ENCODE peak calls at places on chromosomes 12 and 14, in five cellular contexts. Y, J, N, O and G are unnamed samples.
A peak's percentile ranks its signal among the peaks of the same experiment; 100 is the strongest.

GRCh38 chr12:14664434-14665023 is 31.9 kb downstream of the GUCY2C start:
- DNase-seq in Y (no peak), J (no peak), N (no peak), O (no peak), G (no peak)

GRCh38 chr12:31118831-31119530 is 45.3 kb downstream of the DDX11 start:
- DNase-seq in Y (no peak), J (no peak), N (peak; percentile 43), O (peak; percentile 21), G (peak; percentile 45)

GRCh38 chr14:78902010-78902623 is 731.9 kb downstream of the NRXN3 start:
- DNase-seq in Y (no peak), J (peak; percentile 35), N (peak; percentile 65), O (no peak), G (peak; percentile 6)

GRCh38 chr12:13200841-13201240 is 4.3 kb downstream of the EMP1 start:
- DNase-seq in Y (no peak), J (no peak), N (no peak), O (no peak), G (no peak)

GRCh38 chr12:87871061-87871460 is 158.1 kb downstream of the C12orf50 start:
- DNase-seq in Y (no peak), J (no peak), N (no peak), O (no peak), G (no peak)

GRCh38 chr12:65891987-65892481 is 67.8 kb downstream of the HMGA2 start:
- DNase-seq in Y (no peak), J (peak; percentile 6), N (no peak), O (no peak), G (no peak)

GRCh38 chr12:74646831-74647230 is 109.2 kb downstream of the ATXN7L3B start:
- DNase-seq in Y (no peak), J (peak; percentile 2), N (no peak), O (no peak), G (peak; percentile 6)

GRCh38 chr12:31002999-31003398 is 70.7 kb upstream of the DDX11 start:
- DNase-seq in Y (no peak), J (no peak), N (no peak), O (no peak), G (no peak)

GRCh38 chr14:40485688-40486087 is 1053.5 kb upstream of the FBXO33 start:
- DNase-seq in Y (no peak), J (no peak), N (no peak), O (no peak), G (no peak)

GRCh38 chr14:106203438-106203837 is 677.1 kb downstream of the TMEM121 start:
- DNase-seq in Y (no peak), J (no peak), N (no peak), O (no peak), G (no peak)

GRCh38 chr12:114974333-114974732 is 290.4 kb upstream of the TBX3 start:
- DNase-seq in Y (no peak), J (no peak), N (no peak), O (no peak), G (no peak)

GRCh38 chr14:49314756-49315155 is 271.4 kb downstream of the RPS29 start:
- DNase-seq in Y (no peak), J (no peak), N (no peak), O (no peak), G (no peak)

GRCh38 chr14:70020350-70021170 is 141.3 kb downstream of the SMOC1 start:
- DNase-seq in Y (no peak), J (peak; percentile 7), N (no peak), O (no peak), G (no peak)

GRCh38 chr12:11607313-11608081 is 42.0 kb upstream of the ETV6 start:
- DNase-seq in Y (no peak), J (no peak), N (no peak), O (no peak), G (peak; percentile 26)

GRCh38 chr14:28768549-28768870 is 1.9 kb downstream of the FOXG1 start:
- DNase-seq in Y (no peak), J (no peak), N (no peak), O (no peak), G (no peak)

GRCh38 chr12:57759360-57759980 is 4.6 kb downstream of the MARCHF9 start:
- DNase-seq in Y (no peak), J (no peak), N (no peak), O (no peak), G (peak; percentile 82)

GRCh38 chr14:32802295-32802694 is 136.4 kb upstream of the NPAS3 start:
- DNase-seq in Y (no peak), J (no peak), N (no peak), O (no peak), G (no peak)

GRCh38 chr14:44505588-44505987 is 1.5 kb downstream of the FSCB start:
- DNase-seq in Y (no peak), J (no peak), N (no peak), O (no peak), G (peak; percentile 7)

GRCh38 chr14:49512147-49512551 is 74.0 kb downstream of the RPS29 start:
- DNase-seq in Y (no peak), J (no peak), N (no peak), O (no peak), G (no peak)

GRCh38 chr14:103628684-103629502 is at the start of gene KLC1:
- DNase-seq in Y (peak; percentile 66), J (peak; percentile 77), N (peak; percentile 81), O (peak; percentile 78), G (peak; percentile 86)

GRCh38 chr12:117875652-117876491 is 92.9 kb downstream of the KSR2 start:
- DNase-seq in Y (peak; percentile 56), J (no peak), N (peak; percentile 64), O (peak; percentile 14), G (no peak)

GRCh38 chr12:124508323-124509096 is 58.9 kb downstream of the NCOR2 start:
- DNase-seq in Y (no peak), J (no peak), N (no peak), O (no peak), G (no peak)

GRCh38 chr14:100832311-100832960 is 6.5 kb downstream of the MEG3 start:
- DNase-seq in Y (no peak), J (no peak), N (no peak), O (no peak), G (no peak)

GRCh38 chr12:109053382-109054123 is 1.2 kb downstream of the USP30 start:
- DNase-seq in Y (no peak), J (no peak), N (no peak), O (no peak), G (no peak)

GRCh38 chr12:58425481-58426392 is 484.4 kb downstream of the ATP23 start:
- DNase-seq in Y (no peak), J (peak; percentile 47), N (peak; percentile 3), O (no peak), G (peak; percentile 17)

GRCh38 chr12:11143352-11143751 is 8.9 kb upstream of the TAS2R30 start:
- DNase-seq in Y (no peak), J (no peak), N (no peak), O (no peak), G (no peak)

GRCh38 chr12:19220205-19220604 is 90.7 kb downstream of the PLEKHA5 start:
- DNase-seq in Y (no peak), J (no peak), N (no peak), O (no peak), G (no peak)

GRCh38 chr14:102545461-102546265 is 36.1 kb upstream of the ANKRD9 start:
- DNase-seq in Y (no peak), J (no peak), N (no peak), O (no peak), G (peak; percentile 52)

GRCh38 chr12:77231548-77231947 is 166.2 kb upstream of the E2F7 start:
- DNase-seq in Y (no peak), J (no peak), N (no peak), O (no peak), G (no peak)

GRCh38 chr14:73342670-73343069 is 105.4 kb downstream of the PAPLN start:
- DNase-seq in Y (no peak), J (no peak), N (no peak), O (no peak), G (no peak)

GRCh38 chr12:2347844-2348476 is 295.2 kb downstream of the CACNA1C start:
- DNase-seq in Y (no peak), J (no peak), N (no peak), O (no peak), G (no peak)

GRCh38 chr14:85437143-85437542 is 92.8 kb upstream of the FLRT2 start:
- DNase-seq in Y (no peak), J (no peak), N (no peak), O (no peak), G (no peak)

GRCh38 chr12:128795530-128796361 is 28.0 kb downstream of the SLC15A4 start:
- DNase-seq in Y (no peak), J (no peak), N (no peak), O (no peak), G (no peak)

GRCh38 chr14:75310295-75311059 is 31.8 kb downstream of the FOS start:
- DNase-seq in Y (no peak), J (peak; percentile 68), N (peak; percentile 31), O (no peak), G (no peak)

GRCh38 chr12:89544730-89545184 is 18.9 kb upstream of the POC1B start:
- DNase-seq in Y (no peak), J (no peak), N (no peak), O (no peak), G (no peak)

GRCh38 chr12:78571953-78572352 is 292.6 kb upstream of the SYT1 start:
- DNase-seq in Y (no peak), J (no peak), N (no peak), O (no peak), G (no peak)

GRCh38 chr12:71392521-71393145 is 47.0 kb upstream of the LGR5 start:
- DNase-seq in Y (no peak), J (no peak), N (peak; percentile 1), O (no peak), G (peak; percentile 65)

GRCh38 chr14:100982356-100982755 is 78.8 kb upstream of the RTL1 start:
- DNase-seq in Y (no peak), J (no peak), N (no peak), O (no peak), G (no peak)

GRCh38 chr14:60324837-60325236 is 75.8 kb downstream of the PPM1A start:
- DNase-seq in Y (no peak), J (no peak), N (no peak), O (no peak), G (no peak)